ENCODE peak calls at places on chromosomes 5 and 9, in seven cellular contexts. X, Y, B, O, V, S and J are unnamed samples.

GRCh38 chr9:91945277-91946074 is 4.6 kb downstream of the ROR2 start:
- DNase-seq in X (peak; percentile 11), Y (peak; percentile 20), B (no peak), O (no peak), V (no peak), S (no peak), J (no peak)

GRCh38 chr9:93127395-93127911 is 6.6 kb downstream of the NINJ1 start:
- DNase-seq in X (no peak), Y (no peak), B (no peak), O (no peak), V (no peak), S (no peak), J (no peak)

GRCh38 chr5:43601454-43602260 is 1.3 kb upstream of the NNT start:
- DNase-seq in X (peak; percentile 1), Y (peak; percentile 28), B (peak; percentile 65), O (no peak), V (no peak), S (peak; percentile 42), J (peak; percentile 30)

GRCh38 chr5:133421394-133421793 is 190.9 kb downstream of the FSTL4 start:
- DNase-seq in X (no peak), Y (no peak), B (no peak), O (no peak), V (no peak), S (no peak), J (no peak)

GRCh38 chr9:78041971-78042370 is 10.4 kb upstream of the GNAQ start:
- DNase-seq in X (no peak), Y (no peak), B (no peak), O (no peak), V (no peak), S (no peak), J (no peak)

GRCh38 chr9:136520053-136520540 is 25.8 kb downstream of the NOTCH1 start:
- DNase-seq in X (no peak), Y (peak; percentile 40), B (peak; percentile 63), O (no peak), V (no peak), S (no peak), J (no peak)

GRCh38 chr5:35926389-35927051 is 11.9 kb downstream of the CAPSL start:
- DNase-seq in X (peak; percentile 38), Y (peak; percentile 43), B (peak; percentile 42), O (peak; percentile 8), V (peak; percentile 23), S (peak; percentile 60), J (peak; percentile 37)

GRCh38 chr9:7258688-7259396 is 501.1 kb downstream of the KDM4C start:
- DNase-seq in X (no peak), Y (no peak), B (no peak), O (no peak), V (no peak), S (no peak), J (no peak)

GRCh38 chr9:94780516-94780950 is 54.0 kb downstream of the AOPEP start:
- DNase-seq in X (no peak), Y (no peak), B (peak; percentile 65), O (no peak), V (no peak), S (no peak), J (no peak)

GRCh38 chr5:140632366-140633080 is 452 bp downstream of the CD14 start:
- DNase-seq in X (no peak), Y (peak; percentile 60), B (no peak), O (peak; percentile 11), V (peak; percentile 37), S (no peak), J (peak; percentile 62)

GRCh38 chr5:171537923-171538537 is 118.6 kb downstream of the FGF18 start:
- DNase-seq in X (no peak), Y (no peak), B (no peak), O (no peak), V (no peak), S (no peak), J (no peak)

GRCh38 chr5:142621227-142621626 is 64.7 kb downstream of the FGF1 start:
- DNase-seq in X (no peak), Y (no peak), B (no peak), O (no peak), V (no peak), S (peak; percentile 41), J (peak; percentile 31)

GRCh38 chr9:16716631-16717030 is 153.8 kb downstream of the BNC2 start:
- DNase-seq in X (no peak), Y (no peak), B (no peak), O (no peak), V (no peak), S (no peak), J (no peak)

GRCh38 chr9:70121818-70122436 is 78.3 kb downstream of the MAMDC2 start:
- DNase-seq in X (no peak), Y (no peak), B (peak; percentile 27), O (no peak), V (no peak), S (no peak), J (peak; percentile 60)

GRCh38 chr5:91206734-91207133 is 176.4 kb downstream of the ARRDC3 start:
- DNase-seq in X (no peak), Y (no peak), B (peak; percentile 14), O (no peak), V (no peak), S (no peak), J (peak; percentile 71)

GRCh38 chr5:89053547-89053946 is 170.6 kb upstream of the MEF2C start:
- DNase-seq in X (no peak), Y (peak; percentile 2), B (no peak), O (no peak), V (no peak), S (no peak), J (no peak)

GRCh38 chr5:155689403-155689802 is 637.6 kb upstream of the SGCD start:
- DNase-seq in X (no peak), Y (no peak), B (no peak), O (no peak), V (no peak), S (no peak), J (no peak)

GRCh38 chr5:37615184-37615583 is 224.7 kb downstream of the GDNF start:
- DNase-seq in X (no peak), Y (no peak), B (no peak), O (no peak), V (no peak), S (no peak), J (no peak)